ENCODE peak calls at places on chromosomes 5 and 9, in five cellular contexts. Z is GM10248, L is iPS-NIHi11, Q is mesendoderm, B is GM23338. F is an unnamed sample.

GRCh38 chr5:20229286-20230005 is 241.4 kb upstream of the CDH18 start:
- DNase-seq in Z (no peak), L (no peak), Q (no peak), B (no peak), F (no peak)

GRCh38 chr9:110125207-110125751 is 82.7 kb downstream of the C9orf152 start:
- DNase-seq in Z (no peak), L (peak; percentile 78), Q (peak; percentile 94), B (peak; percentile 88), F (peak; percentile 81)

GRCh38 chr5:168898261-168898911 is 319.2 kb upstream of the PANK3 start:
- DNase-seq in Z (no peak), L (no peak), Q (no peak), B (no peak), F (no peak)

GRCh38 chr9:129141066-129142041 is 30.1 kb downstream of the PTPA start:
- DNase-seq in Z (peak; percentile 75), L (no peak), Q (no peak), B (no peak), F (peak; percentile 91)

GRCh38 chr9:97593960-97594359 is 39.2 kb downstream of the TSTD2 start:
- DNase-seq in Z (no peak), L (no peak), Q (no peak), B (no peak), F (no peak)

GRCh38 chr9:134396825-134397224 is 70.6 kb downstream of the RXRA start:
- DNase-seq in Z (no peak), L (no peak), Q (no peak), B (no peak), F (peak; percentile 47)

GRCh38 chr5:147098233-147098790 is 136.5 kb upstream of the STK32A start:
- DNase-seq in Z (peak; percentile 24), L (peak; percentile 57), Q (peak; percentile 93), B (peak; percentile 91), F (peak; percentile 23)

GRCh38 chr5:124692324-124692723 is 54.1 kb downstream of the ZNF608 start:
- DNase-seq in Z (no peak), L (no peak), Q (no peak), B (no peak), F (no peak)

GRCh38 chr5:174601937-174602336 is 122.4 kb upstream of the MSX2 start:
- DNase-seq in Z (no peak), L (no peak), Q (peak; percentile 71), B (peak; percentile 27), F (no peak)

GRCh38 chr5:172733179-172733973 is 37.6 kb downstream of the DUSP1 start:
- DNase-seq in Z (no peak), L (no peak), Q (peak; percentile 50), B (peak; percentile 34), F (peak; percentile 62)

GRCh38 chr5:5886812-5887486 is 464.5 kb downstream of the ICE1 start:
- DNase-seq in Z (peak; percentile 79), L (peak; percentile 91), Q (peak; percentile 23), B (peak; percentile 73), F (no peak)

GRCh38 chr9:134366223-134367031 is 40.2 kb downstream of the RXRA start:
- DNase-seq in Z (no peak), L (peak; percentile 55), Q (no peak), B (no peak), F (peak; percentile 77)

GRCh38 chr9:136194540-136194939 is 10.4 kb downstream of the LHX3 start:
- DNase-seq in Z (no peak), L (no peak), Q (peak; percentile 82), B (peak; percentile 74), F (no peak)

GRCh38 chr9:90898229-90898628 is 96.6 kb downstream of the SYK start:
- DNase-seq in Z (no peak), L (no peak), Q (peak; percentile 18), B (no peak), F (no peak)

GRCh38 chr5:72600401-72600981 is 93.3 kb upstream of the ZNF366 start:
- DNase-seq in Z (no peak), L (no peak), Q (no peak), B (no peak), F (peak; percentile 64)

GRCh38 chr9:84301851-84302250 is 38.7 kb downstream of the SLC28A3 start:
- DNase-seq in Z (no peak), L (no peak), Q (no peak), B (no peak), F (peak; percentile 22)

GRCh38 chr5:10310073-10310779 is 2.5 kb upstream of the CMBL start:
- DNase-seq in Z (no peak), L (peak; percentile 38), Q (peak; percentile 71), B (no peak), F (no peak)

GRCh38 chr5:173925449-173926071 is 37.4 kb downstream of the CPEB4 start:
- DNase-seq in Z (peak; percentile 28), L (peak; percentile 26), Q (peak; percentile 44), B (peak; percentile 64), F (peak; percentile 70)

GRCh38 chr9:136820947-136821332 is 13.2 kb downstream of the RABL6 start:
- DNase-seq in Z (no peak), L (peak; percentile 54), Q (no peak), B (peak; percentile 56), F (peak; percentile 51)

GRCh38 chr9:117205806-117206205 is 209.1 kb downstream of the ASTN2 start:
- DNase-seq in Z (no peak), L (no peak), Q (no peak), B (no peak), F (no peak)